ENCODE peak calls at places on chromosomes 16 and 17, in ten cellular contexts. One of them, this sample, is unnamed.

GRCh38 chr17:77741109-77741508 is 217.4 kb upstream of the TNRC6C start:
- DNase-seq in amniotic stem cell: no peak
- DNase-seq in thoracic aorta: no peak
- DNase-seq in hippocampal formation: no peak
- DNase-seq in HTR-8/SVneo: no peak
- DNase-seq in aorta: no peak
- DNase-seq in CD8-positive, alpha-beta memory T cell: peak
- DNase-seq in AG09319: no peak
- DNase-seq in kidney: no peak
- DNase-seq in midbrain: no peak
- DNase-seq in this sample: no peak

GRCh38 chr17:73434154-73434553 is 122.4 kb upstream of the CDC42EP4 start:
- DNase-seq in amniotic stem cell: no peak
- DNase-seq in thoracic aorta: no peak
- DNase-seq in hippocampal formation: no peak
- DNase-seq in HTR-8/SVneo: no peak
- DNase-seq in aorta: no peak
- DNase-seq in CD8-positive, alpha-beta memory T cell: no peak
- DNase-seq in AG09319: no peak
- DNase-seq in kidney: peak
- DNase-seq in midbrain: no peak
- DNase-seq in this sample: no peak

GRCh38 chr17:66667491-66668030 is 167.4 kb upstream of the CACNG5 start:
- DNase-seq in amniotic stem cell: no peak
- DNase-seq in thoracic aorta: no peak
- DNase-seq in hippocampal formation: no peak
- DNase-seq in HTR-8/SVneo: no peak
- DNase-seq in aorta: no peak
- DNase-seq in CD8-positive, alpha-beta memory T cell: peak
- DNase-seq in AG09319: no peak
- DNase-seq in kidney: no peak
- DNase-seq in midbrain: no peak
- DNase-seq in this sample: no peak

GRCh38 chr17:67218385-67218950 is 26.5 kb downstream of the HELZ start:
- DNase-seq in amniotic stem cell: no peak
- DNase-seq in thoracic aorta: no peak
- DNase-seq in hippocampal formation: no peak
- DNase-seq in HTR-8/SVneo: no peak
- DNase-seq in aorta: no peak
- DNase-seq in CD8-positive, alpha-beta memory T cell: no peak
- DNase-seq in AG09319: no peak
- DNase-seq in kidney: no peak
- DNase-seq in midbrain: no peak
- DNase-seq in this sample: no peak

GRCh38 chr17:40617678-40618240 is 29.9 kb downstream of the SMARCE1 start:
- DNase-seq in amniotic stem cell: no peak
- DNase-seq in thoracic aorta: no peak
- DNase-seq in hippocampal formation: no peak
- DNase-seq in HTR-8/SVneo: no peak
- DNase-seq in aorta: no peak
- DNase-seq in CD8-positive, alpha-beta memory T cell: no peak
- DNase-seq in AG09319: peak
- DNase-seq in kidney: no peak
- DNase-seq in midbrain: no peak
- DNase-seq in this sample: no peak

GRCh38 chr16:54194008-54194731 is 92.4 kb downstream of the IRX3 start:
- DNase-seq in amniotic stem cell: no peak
- DNase-seq in thoracic aorta: peak
- DNase-seq in hippocampal formation: peak
- DNase-seq in HTR-8/SVneo: no peak
- DNase-seq in aorta: peak
- DNase-seq in CD8-positive, alpha-beta memory T cell: no peak
- DNase-seq in AG09319: no peak
- DNase-seq in kidney: peak
- DNase-seq in midbrain: peak
- DNase-seq in this sample: peak

GRCh38 chr16:85746431-85747227 is 4.3 kb downstream of the C16orf74 start:
- DNase-seq in amniotic stem cell: no peak
- DNase-seq in thoracic aorta: no peak
- DNase-seq in hippocampal formation: no peak
- DNase-seq in HTR-8/SVneo: no peak
- DNase-seq in aorta: no peak
- DNase-seq in CD8-positive, alpha-beta memory T cell: no peak
- DNase-seq in AG09319: no peak
- DNase-seq in kidney: no peak
- DNase-seq in midbrain: no peak
- DNase-seq in this sample: no peak

GRCh38 chr17:72187544-72187943 is 66.7 kb downstream of the SOX9 start:
- DNase-seq in amniotic stem cell: no peak
- DNase-seq in thoracic aorta: no peak
- DNase-seq in hippocampal formation: no peak
- DNase-seq in HTR-8/SVneo: no peak
- DNase-seq in aorta: peak
- DNase-seq in CD8-positive, alpha-beta memory T cell: no peak
- DNase-seq in AG09319: no peak
- DNase-seq in kidney: peak
- DNase-seq in midbrain: no peak
- DNase-seq in this sample: peak

GRCh38 chr17:63571632-63572310 is 21.5 kb downstream of the DCAF7 start:
- DNase-seq in amniotic stem cell: peak
- DNase-seq in thoracic aorta: no peak
- DNase-seq in hippocampal formation: no peak
- DNase-seq in HTR-8/SVneo: peak
- DNase-seq in aorta: no peak
- DNase-seq in CD8-positive, alpha-beta memory T cell: no peak
- DNase-seq in AG09319: peak
- DNase-seq in kidney: no peak
- DNase-seq in midbrain: no peak
- DNase-seq in this sample: no peak

GRCh38 chr17:78375401-78376079 is 2.9 kb upstream of the PGS1 start:
- DNase-seq in amniotic stem cell: peak
- DNase-seq in thoracic aorta: no peak
- DNase-seq in hippocampal formation: no peak
- DNase-seq in HTR-8/SVneo: no peak
- DNase-seq in aorta: peak
- DNase-seq in CD8-positive, alpha-beta memory T cell: no peak
- DNase-seq in AG09319: peak
- DNase-seq in kidney: no peak
- DNase-seq in midbrain: no peak
- DNase-seq in this sample: peak

GRCh38 chr17:2170023-2170422 is 115.1 kb downstream of the HIC1 start:
- DNase-seq in amniotic stem cell: no peak
- DNase-seq in thoracic aorta: no peak
- DNase-seq in hippocampal formation: no peak
- DNase-seq in HTR-8/SVneo: no peak
- DNase-seq in aorta: no peak
- DNase-seq in CD8-positive, alpha-beta memory T cell: no peak
- DNase-seq in AG09319: no peak
- DNase-seq in kidney: no peak
- DNase-seq in midbrain: no peak
- DNase-seq in this sample: no peak

GRCh38 chr16:82987767-82988166 is 361.0 kb downstream of the CDH13 start:
- DNase-seq in amniotic stem cell: no peak
- DNase-seq in thoracic aorta: no peak
- DNase-seq in hippocampal formation: no peak
- DNase-seq in HTR-8/SVneo: no peak
- DNase-seq in aorta: no peak
- DNase-seq in CD8-positive, alpha-beta memory T cell: no peak
- DNase-seq in AG09319: no peak
- DNase-seq in kidney: no peak
- DNase-seq in midbrain: no peak
- DNase-seq in this sample: no peak

GRCh38 chr16:55056585-55057520 is 126.2 kb downstream of the IRX5 start:
- DNase-seq in amniotic stem cell: no peak
- DNase-seq in thoracic aorta: no peak
- DNase-seq in hippocampal formation: no peak
- DNase-seq in HTR-8/SVneo: no peak
- DNase-seq in aorta: no peak
- DNase-seq in CD8-positive, alpha-beta memory T cell: no peak
- DNase-seq in AG09319: no peak
- DNase-seq in kidney: no peak
- DNase-seq in midbrain: no peak
- DNase-seq in this sample: no peak

GRCh38 chr17:20999841-21000532 is 42.8 kb downstream of the USP22 start:
- DNase-seq in amniotic stem cell: no peak
- DNase-seq in thoracic aorta: no peak
- DNase-seq in hippocampal formation: no peak
- DNase-seq in HTR-8/SVneo: no peak
- DNase-seq in aorta: no peak
- DNase-seq in CD8-positive, alpha-beta memory T cell: no peak
- DNase-seq in AG09319: no peak
- DNase-seq in kidney: peak
- DNase-seq in midbrain: no peak
- DNase-seq in this sample: no peak

GRCh38 chr17:2366747-2367494 is 29.6 kb downstream of the SGSM2 start:
- DNase-seq in amniotic stem cell: no peak
- DNase-seq in thoracic aorta: no peak
- DNase-seq in hippocampal formation: peak
- DNase-seq in HTR-8/SVneo: no peak
- DNase-seq in aorta: no peak
- DNase-seq in CD8-positive, alpha-beta memory T cell: no peak
- DNase-seq in AG09319: no peak
- DNase-seq in kidney: no peak
- DNase-seq in midbrain: no peak
- DNase-seq in this sample: peak

GRCh38 chr17:40510328-40510648 is 8.9 kb upstream of the TNS4 start:
- DNase-seq in amniotic stem cell: no peak
- DNase-seq in thoracic aorta: no peak
- DNase-seq in hippocampal formation: no peak
- DNase-seq in HTR-8/SVneo: no peak
- DNase-seq in aorta: no peak
- DNase-seq in CD8-positive, alpha-beta memory T cell: no peak
- DNase-seq in AG09319: no peak
- DNase-seq in kidney: no peak
- DNase-seq in midbrain: no peak
- DNase-seq in this sample: no peak

GRCh38 chr17:266701-267656 is 85.5 kb upstream of the DOC2B start:
- DNase-seq in amniotic stem cell: no peak
- DNase-seq in thoracic aorta: peak
- DNase-seq in hippocampal formation: no peak
- DNase-seq in HTR-8/SVneo: no peak
- DNase-seq in aorta: peak
- DNase-seq in CD8-positive, alpha-beta memory T cell: no peak
- DNase-seq in AG09319: no peak
- DNase-seq in kidney: peak
- DNase-seq in midbrain: peak
- DNase-seq in this sample: no peak

GRCh38 chr16:56814537-56815432 is 50.2 kb upstream of the SLC12A3 start:
- DNase-seq in amniotic stem cell: no peak
- DNase-seq in thoracic aorta: no peak
- DNase-seq in hippocampal formation: no peak
- DNase-seq in HTR-8/SVneo: peak
- DNase-seq in aorta: no peak
- DNase-seq in CD8-positive, alpha-beta memory T cell: no peak
- DNase-seq in AG09319: no peak
- DNase-seq in kidney: no peak
- DNase-seq in midbrain: no peak
- DNase-seq in this sample: no peak

GRCh38 chr16:69565611-69566436 is at the start of gene NFAT5:
- DNase-seq in amniotic stem cell: peak
- DNase-seq in thoracic aorta: peak
- DNase-seq in hippocampal formation: peak
- DNase-seq in HTR-8/SVneo: peak
- DNase-seq in aorta: peak
- DNase-seq in CD8-positive, alpha-beta memory T cell: peak
- DNase-seq in AG09319: peak
- DNase-seq in kidney: peak
- DNase-seq in midbrain: peak
- DNase-seq in this sample: peak